ENCODE peak calls at places on chromosomes 5 and 9, in ten cellular contexts. One of them, this sample, is unnamed.

GRCh38 chr9:129838707-129839259 is 3.5 kb downstream of the USP20 start:
- DNase-seq in stimulated activated naive CD8-positive, alpha-beta T cell treated with anti-CD3 and anti-CD28 coated beads, Interleukin-15, Interleukin-2, amounts not matched to agents 100 U/mL and 50 U/mL, for 24 hours: peak
- DNase-seq in KG1: no peak
- DNase-seq in HT1080: peak
- DNase-seq in foreskin fibroblast: peak
- DNase-seq in left ventricle myocardium superior: no peak
- DNase-seq in HFF-Myc: peak
- DNase-seq in T-helper 9 cell: no peak
- DNase-seq in retina: no peak
- DNase-seq in activated CD4-positive, alpha-beta T cell treated with anti-CD3 and anti-CD28 coated beads, Interleukin-2, amount 50 U/mL, for 1 hour: no peak
- DNase-seq in this sample: no peak

GRCh38 chr5:154642499-154643245 is 112.5 kb upstream of the LARP1 start:
- DNase-seq in stimulated activated naive CD8-positive, alpha-beta T cell treated with anti-CD3 and anti-CD28 coated beads, Interleukin-15, Interleukin-2, amounts not matched to agents 100 U/mL and 50 U/mL, for 24 hours: no peak
- DNase-seq in KG1: no peak
- DNase-seq in HT1080: peak
- DNase-seq in foreskin fibroblast: peak
- DNase-seq in left ventricle myocardium superior: peak
- DNase-seq in HFF-Myc: peak
- DNase-seq in T-helper 9 cell: no peak
- DNase-seq in retina: no peak
- DNase-seq in activated CD4-positive, alpha-beta T cell treated with anti-CD3 and anti-CD28 coated beads, Interleukin-2, amount 50 U/mL, for 1 hour: no peak
- DNase-seq in this sample: peak

GRCh38 chr9:118609355-118610044 is 759.7 kb downstream of the BRINP1 start:
- DNase-seq in stimulated activated naive CD8-positive, alpha-beta T cell treated with anti-CD3 and anti-CD28 coated beads, Interleukin-15, Interleukin-2, amounts not matched to agents 100 U/mL and 50 U/mL, for 24 hours: no peak
- DNase-seq in KG1: no peak
- DNase-seq in HT1080: peak
- DNase-seq in foreskin fibroblast: peak
- DNase-seq in left ventricle myocardium superior: no peak
- DNase-seq in HFF-Myc: no peak
- DNase-seq in T-helper 9 cell: no peak
- DNase-seq in retina: no peak
- DNase-seq in activated CD4-positive, alpha-beta T cell treated with anti-CD3 and anti-CD28 coated beads, Interleukin-2, amount 50 U/mL, for 1 hour: no peak
- DNase-seq in this sample: no peak

GRCh38 chr9:125889524-125890473 is 142.6 kb downstream of the PBX3 start:
- DNase-seq in stimulated activated naive CD8-positive, alpha-beta T cell treated with anti-CD3 and anti-CD28 coated beads, Interleukin-15, Interleukin-2, amounts not matched to agents 100 U/mL and 50 U/mL, for 24 hours: peak
- DNase-seq in KG1: peak
- DNase-seq in HT1080: no peak
- DNase-seq in foreskin fibroblast: no peak
- DNase-seq in left ventricle myocardium superior: peak
- DNase-seq in HFF-Myc: no peak
- DNase-seq in T-helper 9 cell: peak
- DNase-seq in retina: peak
- DNase-seq in activated CD4-positive, alpha-beta T cell treated with anti-CD3 and anti-CD28 coated beads, Interleukin-2, amount 50 U/mL, for 1 hour: peak
- DNase-seq in this sample: peak

GRCh38 chr5:165495829-165496380 is 1990.5 kb downstream of the MAT2B start:
- DNase-seq in stimulated activated naive CD8-positive, alpha-beta T cell treated with anti-CD3 and anti-CD28 coated beads, Interleukin-15, Interleukin-2, amounts not matched to agents 100 U/mL and 50 U/mL, for 24 hours: no peak
- DNase-seq in KG1: no peak
- DNase-seq in HT1080: peak
- DNase-seq in foreskin fibroblast: no peak
- DNase-seq in left ventricle myocardium superior: no peak
- DNase-seq in HFF-Myc: no peak
- DNase-seq in T-helper 9 cell: no peak
- DNase-seq in retina: peak
- DNase-seq in activated CD4-positive, alpha-beta T cell treated with anti-CD3 and anti-CD28 coated beads, Interleukin-2, amount 50 U/mL, for 1 hour: no peak
- DNase-seq in this sample: no peak

GRCh38 chr5:76443399-76443798 is 40.3 kb downstream of the IQGAP2 start:
- DNase-seq in stimulated activated naive CD8-positive, alpha-beta T cell treated with anti-CD3 and anti-CD28 coated beads, Interleukin-15, Interleukin-2, amounts not matched to agents 100 U/mL and 50 U/mL, for 24 hours: no peak
- DNase-seq in KG1: no peak
- DNase-seq in HT1080: no peak
- DNase-seq in foreskin fibroblast: no peak
- DNase-seq in left ventricle myocardium superior: no peak
- DNase-seq in HFF-Myc: no peak
- DNase-seq in T-helper 9 cell: no peak
- DNase-seq in retina: no peak
- DNase-seq in activated CD4-positive, alpha-beta T cell treated with anti-CD3 and anti-CD28 coated beads, Interleukin-2, amount 50 U/mL, for 1 hour: no peak
- DNase-seq in this sample: no peak

GRCh38 chr9:100561256-100561655 is 16.6 kb upstream of the CAVIN4 start:
- DNase-seq in stimulated activated naive CD8-positive, alpha-beta T cell treated with anti-CD3 and anti-CD28 coated beads, Interleukin-15, Interleukin-2, amounts not matched to agents 100 U/mL and 50 U/mL, for 24 hours: no peak
- DNase-seq in KG1: no peak
- DNase-seq in HT1080: no peak
- DNase-seq in foreskin fibroblast: no peak
- DNase-seq in left ventricle myocardium superior: no peak
- DNase-seq in HFF-Myc: no peak
- DNase-seq in T-helper 9 cell: no peak
- DNase-seq in retina: no peak
- DNase-seq in activated CD4-positive, alpha-beta T cell treated with anti-CD3 and anti-CD28 coated beads, Interleukin-2, amount 50 U/mL, for 1 hour: no peak
- DNase-seq in this sample: no peak

GRCh38 chr9:114805670-114806551 is at the start of gene TNFSF15:
- DNase-seq in stimulated activated naive CD8-positive, alpha-beta T cell treated with anti-CD3 and anti-CD28 coated beads, Interleukin-15, Interleukin-2, amounts not matched to agents 100 U/mL and 50 U/mL, for 24 hours: no peak
- DNase-seq in KG1: no peak
- DNase-seq in HT1080: no peak
- DNase-seq in foreskin fibroblast: no peak
- DNase-seq in left ventricle myocardium superior: peak
- DNase-seq in HFF-Myc: no peak
- DNase-seq in T-helper 9 cell: no peak
- DNase-seq in retina: no peak
- DNase-seq in activated CD4-positive, alpha-beta T cell treated with anti-CD3 and anti-CD28 coated beads, Interleukin-2, amount 50 U/mL, for 1 hour: no peak
- DNase-seq in this sample: peak

GRCh38 chr5:23825196-23825595 is 317.8 kb downstream of the PRDM9 start:
- DNase-seq in stimulated activated naive CD8-positive, alpha-beta T cell treated with anti-CD3 and anti-CD28 coated beads, Interleukin-15, Interleukin-2, amounts not matched to agents 100 U/mL and 50 U/mL, for 24 hours: no peak
- DNase-seq in KG1: no peak
- DNase-seq in HT1080: peak
- DNase-seq in foreskin fibroblast: no peak
- DNase-seq in left ventricle myocardium superior: no peak
- DNase-seq in HFF-Myc: no peak
- DNase-seq in T-helper 9 cell: no peak
- DNase-seq in retina: no peak
- DNase-seq in activated CD4-positive, alpha-beta T cell treated with anti-CD3 and anti-CD28 coated beads, Interleukin-2, amount 50 U/mL, for 1 hour: no peak
- DNase-seq in this sample: no peak

GRCh38 chr5:68290260-68290674 is 74.7 kb downstream of the PIK3R1 start:
- DNase-seq in stimulated activated naive CD8-positive, alpha-beta T cell treated with anti-CD3 and anti-CD28 coated beads, Interleukin-15, Interleukin-2, amounts not matched to agents 100 U/mL and 50 U/mL, for 24 hours: no peak
- DNase-seq in KG1: no peak
- DNase-seq in HT1080: no peak
- DNase-seq in foreskin fibroblast: peak
- DNase-seq in left ventricle myocardium superior: no peak
- DNase-seq in HFF-Myc: no peak
- DNase-seq in T-helper 9 cell: no peak
- DNase-seq in retina: peak
- DNase-seq in activated CD4-positive, alpha-beta T cell treated with anti-CD3 and anti-CD28 coated beads, Interleukin-2, amount 50 U/mL, for 1 hour: no peak
- DNase-seq in this sample: no peak

GRCh38 chr9:93648181-93648580 is 71.8 kb downstream of the PHF2 start:
- DNase-seq in stimulated activated naive CD8-positive, alpha-beta T cell treated with anti-CD3 and anti-CD28 coated beads, Interleukin-15, Interleukin-2, amounts not matched to agents 100 U/mL and 50 U/mL, for 24 hours: no peak
- DNase-seq in KG1: no peak
- DNase-seq in HT1080: no peak
- DNase-seq in foreskin fibroblast: no peak
- DNase-seq in left ventricle myocardium superior: no peak
- DNase-seq in HFF-Myc: no peak
- DNase-seq in T-helper 9 cell: no peak
- DNase-seq in retina: no peak
- DNase-seq in activated CD4-positive, alpha-beta T cell treated with anti-CD3 and anti-CD28 coated beads, Interleukin-2, amount 50 U/mL, for 1 hour: no peak
- DNase-seq in this sample: no peak

GRCh38 chr5:170494036-170494435 is 9.8 kb upstream of the KCNIP1 start:
- DNase-seq in stimulated activated naive CD8-positive, alpha-beta T cell treated with anti-CD3 and anti-CD28 coated beads, Interleukin-15, Interleukin-2, amounts not matched to agents 100 U/mL and 50 U/mL, for 24 hours: no peak
- DNase-seq in KG1: no peak
- DNase-seq in HT1080: no peak
- DNase-seq in foreskin fibroblast: no peak
- DNase-seq in left ventricle myocardium superior: no peak
- DNase-seq in HFF-Myc: no peak
- DNase-seq in T-helper 9 cell: no peak
- DNase-seq in retina: no peak
- DNase-seq in activated CD4-positive, alpha-beta T cell treated with anti-CD3 and anti-CD28 coated beads, Interleukin-2, amount 50 U/mL, for 1 hour: no peak
- DNase-seq in this sample: no peak

GRCh38 chr5:150289551-150290390 is at the start of gene CAMK2A:
- DNase-seq in stimulated activated naive CD8-positive, alpha-beta T cell treated with anti-CD3 and anti-CD28 coated beads, Interleukin-15, Interleukin-2, amounts not matched to agents 100 U/mL and 50 U/mL, for 24 hours: no peak
- DNase-seq in KG1: no peak
- DNase-seq in HT1080: no peak
- DNase-seq in foreskin fibroblast: no peak
- DNase-seq in left ventricle myocardium superior: no peak
- DNase-seq in HFF-Myc: no peak
- DNase-seq in T-helper 9 cell: no peak
- DNase-seq in retina: peak
- DNase-seq in activated CD4-positive, alpha-beta T cell treated with anti-CD3 and anti-CD28 coated beads, Interleukin-2, amount 50 U/mL, for 1 hour: no peak
- DNase-seq in this sample: no peak